ENCODE peak calls at places on chromosomes 3 and 15, in five cellular contexts. One of them, this sample, is unnamed.

GRCh38 chr3:187739125-187739560 is 6.1 kb downstream of the BCL6 start:
- DNase-seq in cardiac fibroblast: no peak
- DNase-seq in NB4: peak; percentile 32
- DNase-seq in cardiac muscle cell: no peak
- DNase-seq in psoas muscle: peak; percentile 60
- DNase-seq in this sample: no peak

GRCh38 chr15:73983211-73983727 is 8.8 kb downstream of the STOML1 start:
- DNase-seq in cardiac fibroblast: peak; percentile 83
- DNase-seq in NB4: no peak
- DNase-seq in cardiac muscle cell: no peak
- DNase-seq in psoas muscle: peak; percentile 76
- DNase-seq in this sample: no peak

GRCh38 chr3:143171141-143171651 is 51.6 kb downstream of the CHST2 start:
- DNase-seq in cardiac fibroblast: peak; percentile 75
- DNase-seq in NB4: peak; percentile 89
- DNase-seq in cardiac muscle cell: no peak
- DNase-seq in psoas muscle: no peak
- DNase-seq in this sample: peak; percentile 68

GRCh38 chr15:100914876-100915275 is 4.3 kb upstream of the LRRK1 start:
- DNase-seq in cardiac fibroblast: no peak
- DNase-seq in NB4: peak; percentile 32
- DNase-seq in cardiac muscle cell: peak; percentile 50
- DNase-seq in psoas muscle: no peak
- DNase-seq in this sample: no peak

GRCh38 chr15:78051622-78052405 is 25.7 kb downstream of the TBC1D2B start:
- DNase-seq in cardiac fibroblast: peak; percentile 69
- DNase-seq in NB4: peak; percentile 72
- DNase-seq in cardiac muscle cell: peak; percentile 15
- DNase-seq in psoas muscle: no peak
- DNase-seq in this sample: no peak

GRCh38 chr15:85667491-85668424 is 127.0 kb downstream of the KLHL25 start:
- DNase-seq in cardiac fibroblast: peak; percentile 99
- DNase-seq in NB4: peak; percentile 67
- DNase-seq in cardiac muscle cell: peak; percentile 59
- DNase-seq in psoas muscle: no peak
- DNase-seq in this sample: peak; percentile 95

GRCh38 chr3:170077406-170077805 is 39.6 kb downstream of the GPR160 start:
- DNase-seq in cardiac fibroblast: no peak
- DNase-seq in NB4: no peak
- DNase-seq in cardiac muscle cell: no peak
- DNase-seq in psoas muscle: no peak
- DNase-seq in this sample: no peak

GRCh38 chr3:184688251-184688851 is 23.5 kb downstream of the MAGEF1 start:
- DNase-seq in cardiac fibroblast: peak; percentile 79
- DNase-seq in NB4: no peak
- DNase-seq in cardiac muscle cell: no peak
- DNase-seq in psoas muscle: no peak
- DNase-seq in this sample: peak; percentile 74

GRCh38 chr3:48459773-48460516 is 13.4 kb downstream of the ATRIP start:
- DNase-seq in cardiac fibroblast: no peak
- DNase-seq in NB4: no peak
- DNase-seq in cardiac muscle cell: no peak
- DNase-seq in psoas muscle: no peak
- DNase-seq in this sample: no peak

GRCh38 chr15:62824111-62824737 is 218.3 kb upstream of the TPM1 start:
- DNase-seq in cardiac fibroblast: peak; percentile 52
- DNase-seq in NB4: no peak
- DNase-seq in cardiac muscle cell: no peak
- DNase-seq in psoas muscle: no peak
- DNase-seq in this sample: peak; percentile 36

GRCh38 chr3:8336456-8336855 is 165.2 kb upstream of the LMCD1 start:
- DNase-seq in cardiac fibroblast: no peak
- DNase-seq in NB4: peak; percentile 8
- DNase-seq in cardiac muscle cell: no peak
- DNase-seq in psoas muscle: no peak
- DNase-seq in this sample: no peak

GRCh38 chr3:15052335-15053242 is 12.5 kb downstream of the MRPS25 start:
- DNase-seq in cardiac fibroblast: no peak
- DNase-seq in NB4: no peak
- DNase-seq in cardiac muscle cell: no peak
- DNase-seq in psoas muscle: no peak
- DNase-seq in this sample: no peak

GRCh38 chr3:34948431-34948971 is 690.8 kb upstream of the ARPP21 start:
- DNase-seq in cardiac fibroblast: peak; percentile 41
- DNase-seq in NB4: no peak
- DNase-seq in cardiac muscle cell: no peak
- DNase-seq in psoas muscle: no peak
- DNase-seq in this sample: no peak

GRCh38 chr3:17742092-17742836 is at the start of gene TBC1D5:
- DNase-seq in cardiac fibroblast: peak; percentile 99
- DNase-seq in NB4: peak; percentile 98
- DNase-seq in cardiac muscle cell: peak; percentile 98
- DNase-seq in psoas muscle: peak; percentile 96
- DNase-seq in this sample: peak; percentile 94

GRCh38 chr3:124845406-124845805 is 41.8 kb downstream of the ITGB5 start:
- DNase-seq in cardiac fibroblast: peak; percentile 89
- DNase-seq in NB4: no peak
- DNase-seq in cardiac muscle cell: no peak
- DNase-seq in psoas muscle: peak; percentile 53
- DNase-seq in this sample: peak; percentile 80

GRCh38 chr3:47082519-47082918 is 81.4 kb downstream of the SETD2 start:
- DNase-seq in cardiac fibroblast: peak; percentile 3
- DNase-seq in NB4: peak; percentile 49
- DNase-seq in cardiac muscle cell: no peak
- DNase-seq in psoas muscle: no peak
- DNase-seq in this sample: peak; percentile 10

GRCh38 chr3:170040283-170040907 is 2.6 kb downstream of the GPR160 start:
- DNase-seq in cardiac fibroblast: no peak
- DNase-seq in NB4: no peak
- DNase-seq in cardiac muscle cell: no peak
- DNase-seq in psoas muscle: no peak
- DNase-seq in this sample: no peak

GRCh38 chr3:196207159-196207832 is 3.9 kb downstream of the ZDHHC19 start:
- DNase-seq in cardiac fibroblast: no peak
- DNase-seq in NB4: no peak
- DNase-seq in cardiac muscle cell: peak; percentile 57
- DNase-seq in psoas muscle: no peak
- DNase-seq in this sample: no peak

GRCh38 chr15:64426845-64427465 is 33.4 kb upstream of the ZNF609 start:
- DNase-seq in cardiac fibroblast: peak; percentile 79
- DNase-seq in NB4: peak; percentile 45
- DNase-seq in cardiac muscle cell: peak; percentile 49
- DNase-seq in psoas muscle: no peak
- DNase-seq in this sample: no peak

GRCh38 chr3:194139085-194139976 is 3.4 kb downstream of the HES1 start:
- DNase-seq in cardiac fibroblast: peak; percentile 81
- DNase-seq in NB4: peak; percentile 78
- DNase-seq in cardiac muscle cell: peak; percentile 46
- DNase-seq in psoas muscle: peak; percentile 30
- DNase-seq in this sample: peak; percentile 79

GRCh38 chr15:67105065-67105951 is 39.9 kb downstream of the SMAD3 start:
- DNase-seq in cardiac fibroblast: peak; percentile 97
- DNase-seq in NB4: no peak
- DNase-seq in cardiac muscle cell: no peak
- DNase-seq in psoas muscle: peak; percentile 69
- DNase-seq in this sample: peak; percentile 92

GRCh38 chr3:16203671-16204629 is 29.5 kb downstream of the GALNT15 start:
- DNase-seq in cardiac fibroblast: no peak
- DNase-seq in NB4: no peak
- DNase-seq in cardiac muscle cell: no peak
- DNase-seq in psoas muscle: no peak
- DNase-seq in this sample: no peak

DNA sequence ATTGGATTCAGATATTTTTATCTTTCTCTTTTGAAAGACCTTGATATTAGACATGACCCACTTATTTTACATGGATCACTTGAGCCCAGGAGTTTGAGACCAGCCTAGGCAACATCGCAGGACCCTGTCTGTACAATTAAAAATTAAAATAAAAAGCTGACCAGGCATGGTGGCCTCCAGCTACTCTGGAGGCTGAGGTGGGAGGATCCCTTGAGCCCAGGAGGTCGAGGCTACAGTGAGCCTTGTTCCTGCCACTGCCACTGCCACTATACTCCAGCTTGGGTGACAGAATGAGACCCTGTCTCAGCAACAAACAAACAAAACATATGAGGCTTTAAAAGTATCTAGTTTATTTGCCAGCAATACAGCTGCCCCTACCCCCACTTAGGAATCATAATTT is 1.6 kb downstream of the RNF7 start:
- DNase-seq in cardiac fibroblast: no peak
- DNase-seq in NB4: no peak
- DNase-seq in cardiac muscle cell: no peak
- DNase-seq in psoas muscle: no peak
- DNase-seq in this sample: no peak
- H3K4me3 ChIP-seq in cardiac fibroblast: peak overlapping the region; percentile 93
- H3K4me3 ChIP-seq in NB4: peak overlapping the region; percentile 87
- H3K4me3 ChIP-seq in cardiac muscle cell: peak overlapping the region; percentile 91
- H3K4me3 ChIP-seq in psoas muscle: peak overlapping the region; percentile 98
- H3K4me3 ChIP-seq in this sample: peak overlapping the region; percentile 95

GRCh38 chr15:81091889-81092558 is 42.0 kb upstream of the CFAP161 start:
- DNase-seq in cardiac fibroblast: peak; percentile 76
- DNase-seq in NB4: no peak
- DNase-seq in cardiac muscle cell: peak; percentile 83
- DNase-seq in psoas muscle: peak; percentile 39
- DNase-seq in this sample: peak; percentile 94
- H3K4me3 ChIP-seq in cardiac fibroblast: no peak overlapping the region
- H3K4me3 ChIP-seq in NB4: no peak overlapping the region
- H3K4me3 ChIP-seq in cardiac muscle cell: no peak overlapping the region
- H3K4me3 ChIP-seq in psoas muscle: peak overlapping the region; percentile 42
- H3K4me3 ChIP-seq in this sample: peak overlapping the region; percentile 9

DNA sequence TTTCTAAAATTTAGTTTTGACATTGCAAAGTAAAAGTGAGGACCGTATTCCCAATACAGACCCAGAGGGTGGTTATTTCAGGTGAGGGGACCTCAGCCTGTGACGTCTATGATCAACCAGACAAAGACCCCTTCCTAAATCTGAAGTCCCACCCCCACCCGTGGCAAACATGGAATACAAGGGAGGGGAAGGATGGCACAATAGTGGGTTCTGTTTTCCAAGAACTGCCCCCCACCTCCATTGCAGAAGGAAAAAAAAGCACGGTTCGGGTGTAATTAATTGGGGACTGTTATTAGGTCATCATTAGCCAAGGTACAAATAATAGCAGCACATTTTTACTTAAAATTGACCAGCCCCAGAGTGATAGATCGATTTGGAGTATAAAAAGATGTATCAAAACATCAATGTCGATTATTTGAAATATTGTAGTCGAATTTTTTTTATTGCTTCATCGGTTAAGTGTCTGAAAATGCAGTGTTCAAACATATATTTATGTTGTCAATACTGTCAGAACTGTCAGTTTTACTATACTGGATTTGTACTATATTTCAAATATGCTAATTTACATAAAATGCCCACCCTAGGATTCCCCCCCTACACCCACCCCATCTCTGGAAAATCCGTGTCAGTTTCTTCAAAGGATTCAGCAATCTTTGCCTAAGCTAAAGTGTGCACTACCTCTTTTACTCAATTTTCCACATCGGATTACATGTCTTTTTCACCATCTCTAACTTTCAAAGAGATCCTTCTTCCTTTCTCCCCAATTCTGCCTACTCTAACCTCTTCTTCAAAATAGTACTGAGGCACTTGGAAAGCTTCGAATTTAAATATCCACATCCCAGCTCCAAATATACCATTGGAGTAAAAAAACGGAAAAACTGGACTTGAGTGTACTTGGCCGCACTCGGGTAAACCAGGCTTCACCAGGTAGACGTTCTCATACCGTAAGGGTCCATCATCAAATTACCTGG is 7.7 kb upstream of the MEIS2 start:
- DNase-seq in cardiac fibroblast: no peak
- DNase-seq in NB4: no peak
- DNase-seq in cardiac muscle cell: no peak
- DNase-seq in psoas muscle: no peak
- DNase-seq in this sample: no peak
- H3K4me3 ChIP-seq in cardiac fibroblast: no peak overlapping the region
- H3K4me3 ChIP-seq in NB4: no peak overlapping the region
- H3K4me3 ChIP-seq in cardiac muscle cell: peak overlapping the region; percentile 98
- H3K4me3 ChIP-seq in psoas muscle: no peak overlapping the region
- H3K4me3 ChIP-seq in this sample: no peak overlapping the region

GRCh38 chr3:133441867-133442270 is 42.0 kb downstream of the BFSP2 start:
- DNase-seq in cardiac fibroblast: no peak
- DNase-seq in NB4: peak; percentile 39
- DNase-seq in cardiac muscle cell: no peak
- DNase-seq in psoas muscle: no peak
- DNase-seq in this sample: no peak
- H3K4me3 ChIP-seq in cardiac fibroblast: no peak overlapping the region
- H3K4me3 ChIP-seq in NB4: peak overlapping the region; percentile 49
- H3K4me3 ChIP-seq in cardiac muscle cell: no peak overlapping the region
- H3K4me3 ChIP-seq in psoas muscle: no peak overlapping the region
- H3K4me3 ChIP-seq in this sample: no peak overlapping the region

GRCh38 chr3:149815318-149815717 is 2.3 kb downstream of the RNF13 start:
- DNase-seq in cardiac fibroblast: no peak
- DNase-seq in NB4: peak; percentile 45
- DNase-seq in cardiac muscle cell: no peak
- DNase-seq in psoas muscle: no peak
- DNase-seq in this sample: no peak
- H3K4me3 ChIP-seq in cardiac fibroblast: no peak overlapping the region
- H3K4me3 ChIP-seq in NB4: peak overlapping the region; percentile 93
- H3K4me3 ChIP-seq in cardiac muscle cell: no peak overlapping the region
- H3K4me3 ChIP-seq in psoas muscle: peak overlapping the region; percentile 95
- H3K4me3 ChIP-seq in this sample: no peak overlapping the region

DNA sequence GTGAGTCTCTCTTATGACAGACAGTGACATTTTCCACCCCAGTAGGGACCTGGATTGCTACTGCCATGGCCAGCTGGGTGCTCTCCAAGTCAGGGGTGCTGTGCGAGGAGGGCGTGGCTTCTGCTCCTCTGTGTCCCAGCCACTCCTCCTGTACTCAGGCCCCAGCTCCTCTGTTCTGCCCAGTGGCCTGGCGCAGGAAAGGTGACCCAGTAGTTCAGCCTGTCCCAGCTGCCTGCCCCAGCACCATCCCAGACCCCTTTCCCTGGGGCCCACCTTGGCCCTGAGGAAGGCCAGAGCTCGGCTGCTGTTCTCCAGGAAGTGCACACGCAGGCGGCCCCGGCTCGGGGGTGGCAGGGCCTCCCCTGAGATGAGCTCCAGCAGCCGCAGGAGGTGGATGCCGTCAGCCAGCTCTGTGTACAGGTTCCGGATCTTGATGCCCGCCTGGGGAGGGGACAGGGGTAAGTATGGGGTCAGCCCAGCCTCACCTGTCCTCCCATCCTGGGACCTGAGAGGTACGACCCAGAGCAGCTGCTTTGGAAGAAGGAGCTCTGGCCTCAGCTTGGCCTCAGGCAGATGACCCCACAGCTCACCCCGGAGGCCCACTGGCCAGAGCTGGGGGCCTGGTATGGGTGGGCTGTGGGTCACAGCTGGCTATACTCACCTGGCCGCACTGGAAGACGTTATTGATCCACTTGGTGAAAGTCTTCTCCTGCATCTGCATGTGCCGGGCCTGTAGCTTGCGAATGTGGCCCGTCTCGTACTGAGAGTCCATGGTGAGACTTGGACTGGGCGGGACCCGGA is 1.0 kb downstream of the SPTBN5 start:
- DNase-seq in cardiac fibroblast: peak; percentile 17
- DNase-seq in NB4: no peak
- DNase-seq in cardiac muscle cell: no peak
- DNase-seq in psoas muscle: peak; percentile 55
- DNase-seq in this sample: no peak
- H3K4me3 ChIP-seq in cardiac fibroblast: no peak overlapping the region
- H3K4me3 ChIP-seq in NB4: no peak overlapping the region
- H3K4me3 ChIP-seq in cardiac muscle cell: no peak overlapping the region
- H3K4me3 ChIP-seq in psoas muscle: peak overlapping the region; percentile 11
- H3K4me3 ChIP-seq in this sample: no peak overlapping the region